ENCODE peak calls at places on chromosomes 5 and 9, in seven cellular contexts. B is neural progenitor cell, E is dorsolateral prefrontal cortex, K is aorta, P is psoas muscle, W is foreskin keratinocyte, Z is lung. G is an unnamed sample.

GRCh38 chr5:71954329-71954728 is 152.9 kb upstream of the MAP1B start:
- DNase-seq in B (no peak), E (no peak), K (no peak), P (no peak), W (no peak), Z (no peak), G (no peak)

GRCh38 chr5:5326126-5326758 is 96.2 kb upstream of the ICE1 start:
- DNase-seq in B (peak; percentile 72), E (no peak), K (no peak), P (no peak), W (no peak), Z (no peak), G (no peak)

GRCh38 chr5:132388244-132389050 is 18.9 kb downstream of the SLC22A5 start:
- DNase-seq in B (no peak), E (no peak), K (no peak), P (no peak), W (no peak), Z (no peak), G (no peak)

GRCh38 chr9:136577941-136578619 is 32.2 kb upstream of the NOTCH1 start:
- DNase-seq in B (no peak), E (no peak), K (no peak), P (peak; percentile 44), W (peak; percentile 45), Z (no peak), G (no peak)

GRCh38 chr9:133512253-133513213 is 12.2 kb downstream of the MYMK start:
- DNase-seq in B (no peak), E (no peak), K (no peak), P (peak; percentile 38), W (no peak), Z (no peak), G (no peak)

GRCh38 chr9:98317134-98317857 is 61.8 kb upstream of the TBC1D2 start:
- DNase-seq in B (no peak), E (no peak), K (no peak), P (no peak), W (no peak), Z (no peak), G (no peak)

GRCh38 chr5:172411423-172412111 is 42.8 kb downstream of the SH3PXD2B start:
- DNase-seq in B (no peak), E (no peak), K (no peak), P (peak; percentile 70), W (no peak), Z (no peak), G (no peak)

GRCh38 chr9:87854563-87854962 is 28.1 kb upstream of the SPATA31E1 start:
- DNase-seq in B (no peak), E (no peak), K (no peak), P (no peak), W (no peak), Z (no peak), G (no peak)

GRCh38 chr9:110252509-110253139 is 3.7 kb downstream of the TXN start:
- DNase-seq in B (no peak), E (no peak), K (no peak), P (no peak), W (no peak), Z (no peak), G (no peak)

GRCh38 chr5:172919525-172920446 is 39.4 kb upstream of the RPL26L1 start:
- DNase-seq in B (no peak), E (no peak), K (peak; percentile 90), P (no peak), W (no peak), Z (no peak), G (no peak)

GRCh38 chr9:128995791-128996190 is 32.3 kb downstream of the SH3GLB2 start:
- DNase-seq in B (no peak), E (peak; percentile 14), K (no peak), P (no peak), W (no peak), Z (no peak), G (no peak)
- H3K27ac ChIP-seq in B (no peak overlapping the region), E (peak overlapping the region; percentile 87), K (no peak overlapping the region), P (no peak overlapping the region), W (no peak overlapping the region), Z (no peak overlapping the region), G (no peak overlapping the region)

DNA sequence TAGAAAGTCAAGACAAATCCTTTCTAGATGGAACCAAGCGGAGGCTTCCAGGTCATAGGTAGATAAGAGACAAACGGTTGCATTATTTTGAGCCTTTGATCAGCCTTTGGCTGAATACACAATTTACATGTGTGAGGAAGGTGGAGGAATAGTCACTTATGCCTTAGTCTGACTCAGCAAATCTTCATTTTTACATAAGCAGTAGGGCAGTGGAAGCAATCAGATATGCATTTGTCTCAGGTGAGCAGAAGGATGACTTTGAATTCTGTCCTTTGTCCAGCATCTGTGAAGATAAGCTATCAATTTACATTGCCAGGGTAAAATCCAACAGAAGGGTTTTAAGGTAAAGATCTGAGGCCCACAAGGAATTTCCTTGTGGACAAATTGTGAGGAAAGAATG is 23.8 kb downstream of the TUSC1 start:
- DNase-seq in B (no peak), E (no peak), K (no peak), P (no peak), W (no peak), Z (no peak), G (no peak)
- H3K27ac ChIP-seq in B (no peak overlapping the region), E (no peak overlapping the region), K (no peak overlapping the region), P (no peak overlapping the region), W (no peak overlapping the region), Z (no peak overlapping the region), G (no peak overlapping the region)

GRCh38 chr5:3542158-3542557 is 53.5 kb upstream of the IRX1 start:
- DNase-seq in B (no peak), E (no peak), K (no peak), P (no peak), W (peak; percentile 33), Z (no peak), G (no peak)
- H3K27ac ChIP-seq in B (no peak overlapping the region), E (no peak overlapping the region), K (no peak overlapping the region), P (no peak overlapping the region), W (no peak overlapping the region), Z (no peak overlapping the region), G (no peak overlapping the region)

GRCh38 chr9:7148243-7148765 is 390.5 kb downstream of the KDM4C start:
- DNase-seq in B (no peak), E (no peak), K (no peak), P (no peak), W (no peak), Z (no peak), G (no peak)

GRCh38 chr9:7153134-7153533 is 395.4 kb downstream of the KDM4C start:
- DNase-seq in B (no peak), E (no peak), K (no peak), P (no peak), W (no peak), Z (no peak), G (no peak)

GRCh38 chr9:7149258-7149657 is 391.5 kb downstream of the KDM4C start:
- DNase-seq in B (no peak), E (no peak), K (no peak), P (no peak), W (no peak), Z (no peak), G (no peak)

GRCh38 chr9:7147136-7148090 is 389.6 kb downstream of the KDM4C start:
- DNase-seq in B (no peak), E (no peak), K (no peak), P (peak; percentile 89), W (no peak), Z (no peak), G (no peak)

DNA sequence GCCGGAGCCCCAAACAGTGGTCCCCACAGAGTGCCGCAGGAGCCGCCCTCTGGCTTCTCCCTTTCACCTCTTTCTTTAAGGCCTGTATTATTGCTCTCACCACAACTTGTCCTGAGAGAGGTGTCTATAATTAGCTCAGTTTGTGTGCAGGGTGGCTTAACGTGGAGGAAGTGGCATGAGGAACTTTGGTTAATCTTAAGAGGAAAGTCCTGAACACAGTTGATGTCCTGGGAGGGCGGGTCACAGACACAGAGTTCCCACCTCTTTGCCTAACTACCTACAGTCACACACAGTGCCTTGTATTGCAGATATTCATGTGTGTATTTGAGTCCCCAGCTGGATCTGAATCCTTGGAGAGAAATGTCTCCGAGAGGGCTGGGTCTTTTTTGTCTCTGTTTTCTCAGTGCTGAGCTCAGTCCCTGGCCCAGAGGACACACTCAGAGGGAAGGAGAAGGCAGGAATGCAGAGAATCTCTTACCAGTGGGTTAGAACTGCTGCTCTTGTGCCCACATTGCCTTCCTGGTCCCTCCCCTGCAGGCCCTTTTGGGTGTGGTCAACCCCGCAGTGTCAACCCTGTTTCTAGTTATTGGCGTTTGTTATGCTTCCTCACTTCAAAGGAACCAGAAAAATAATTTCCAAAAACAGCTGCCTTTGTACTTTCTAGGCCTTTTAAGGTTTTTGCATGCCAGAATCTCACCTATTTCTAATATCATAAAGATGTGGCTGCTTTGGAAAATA is 392.5 kb downstream of the KDM4C start:
- DNase-seq in B (no peak), E (no peak), K (no peak), P (no peak), W (no peak), Z (no peak), G (no peak)
- H3K27ac ChIP-seq in B (no peak overlapping the region), E (no peak overlapping the region), K (no peak overlapping the region), P (no peak overlapping the region), W (no peak overlapping the region), Z (no peak overlapping the region), G (no peak overlapping the region)

GRCh38 chr5:1058549-1058945 is 49.9 kb downstream of the NKD2 start:
- DNase-seq in B (no peak), E (no peak), K (no peak), P (peak; percentile 36), W (no peak), Z (no peak), G (peak; percentile 14)

GRCh38 chr5:1057841-1058548 is 49.4 kb downstream of the NKD2 start:
- DNase-seq in B (no peak), E (no peak), K (no peak), P (peak; percentile 50), W (no peak), Z (no peak), G (no peak)

GRCh38 chr5:1056611-1057484 is 48.2 kb downstream of the NKD2 start:
- DNase-seq in B (no peak), E (no peak), K (no peak), P (peak; percentile 36), W (no peak), Z (no peak), G (no peak)

GRCh38 chr5:1055896-1056610 is 47.5 kb downstream of the NKD2 start:
- DNase-seq in B (no peak), E (no peak), K (no peak), P (peak; percentile 56), W (no peak), Z (no peak), G (no peak)

DNA sequence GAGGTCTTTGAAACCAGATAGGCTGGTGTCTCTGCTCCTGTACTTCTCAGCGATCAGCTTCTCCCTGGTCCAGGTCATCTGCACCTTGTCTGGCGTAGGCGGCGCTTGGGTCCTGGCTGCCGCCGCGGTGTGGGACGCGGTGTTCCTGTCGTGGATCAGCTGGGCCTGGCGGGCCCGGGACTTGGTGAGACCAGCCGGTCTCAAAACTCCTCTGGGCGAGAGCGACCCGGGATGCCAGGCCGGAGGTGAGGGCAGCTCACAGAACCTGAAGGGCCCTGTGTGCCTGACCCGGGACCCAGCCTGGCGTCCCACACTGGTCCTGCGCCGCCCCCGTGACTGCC is 48.9 kb downstream of the NKD2 start:
- DNase-seq in B (no peak), E (no peak), K (no peak), P (peak; percentile 48), W (no peak), Z (no peak), G (peak; percentile 20)
- H3K27ac ChIP-seq in B (no peak overlapping the region), E (no peak overlapping the region), K (no peak overlapping the region), P (no peak overlapping the region), W (no peak overlapping the region), Z (no peak overlapping the region), G (no peak overlapping the region)

GRCh38 chr9:129197978-129198736 is 20.1 kb upstream of the IER5L start:
- DNase-seq in B (no peak), E (no peak), K (peak; percentile 83), P (peak; percentile 74), W (peak; percentile 32), Z (no peak), G (peak; percentile 33)
- H3K27ac ChIP-seq in B (no peak overlapping the region), E (no peak overlapping the region), K (no peak overlapping the region), P (peak overlapping the region; percentile 39), W (no peak overlapping the region), Z (peak overlapping the region; percentile 49), G (peak overlapping the region; percentile 63)

G was measured in right lobe of liver.